ENCODE peak calls at places on chromosomes 13 and 19, in six cellular contexts. J, B, E, W, X and S are unnamed samples.

GRCh38 chr13:93224545-93224944 is 2.1 kb upstream of the GPC6 start:
- DNase-seq in E (no peak), X (no peak), B (no peak), J (no peak), W (no peak), S (no peak)

GRCh38 chr13:45393941-45394570 is 24.1 kb downstream of the SLC25A30 start:
- DNase-seq in B (no peak), E (peak), J (no peak), W (no peak), X (no peak), S (peak)

GRCh38 chr19:7575426-7576040 is 20.1 kb upstream of the CAMSAP3 start:
- DNase-seq in W (no peak), J (no peak), E (no peak), X (no peak), B (no peak), S (no peak)

GRCh38 chr13:33787051-33787591 is 30.8 kb upstream of the RFC3 start:
- DNase-seq in J (peak), X (no peak), E (peak), W (peak), B (no peak), S (no peak)

GRCh38 chr19:53991224-53992113 is at the start of gene CACNG6:
- DNase-seq in E (no peak), X (peak), J (no peak), W (no peak), B (no peak), S (no peak)

GRCh38 chr19:47569331-47569730 is 3.6 kb downstream of the ZNF541 start:
- DNase-seq in B (no peak), W (no peak), E (no peak), X (no peak), J (no peak), S (no peak)

GRCh38 chr19:55269299-55269698 is 10.5 kb upstream of the PPP6R1 start:
- DNase-seq in B (no peak), E (no peak), J (no peak), W (no peak), X (no peak), S (no peak)

GRCh38 chr19:34336781-34337271 is 28.2 kb upstream of the GPI start:
- DNase-seq in J (peak), B (peak), X (peak), W (no peak), E (no peak), S (no peak)

GRCh38 chr19:18021121-18021755 is 13.3 kb downstream of the ARRDC2 start:
- DNase-seq in X (no peak), J (no peak), W (no peak), E (no peak), B (peak), S (no peak)

GRCh38 chr13:75744127-75744526 is 108.0 kb downstream of the LMO7 start:
- DNase-seq in J (no peak), W (no peak), X (no peak), E (no peak), B (no peak), S (no peak)

GRCh38 chr19:43934055-43934984 is 762 bp downstream of the ZNF45 start:
- DNase-seq in E (no peak), X (no peak), J (no peak), B (no peak), W (no peak), S (peak)

GRCh38 chr19:41577144-41577830 is 1.3 kb downstream of the CEACAM21 start:
- DNase-seq in J (no peak), B (no peak), E (no peak), X (no peak), W (no peak), S (no peak)

GRCh38 chr19:33461256-33462111 is 60.1 kb downstream of the PEPD start:
- DNase-seq in X (no peak), J (no peak), W (no peak), B (no peak), E (no peak), S (no peak)

GRCh38 chr13:113203507-113204377 is 4.7 kb downstream of the PCID2 start:
- DNase-seq in E (no peak), W (no peak), B (no peak), X (no peak), J (no peak), S (no peak)

GRCh38 chr19:39057615-39058014 is 25.3 kb upstream of the FBXO27 start:
- DNase-seq in B (no peak), X (no peak), E (no peak), J (no peak), W (no peak), S (no peak)

GRCh38 chr19:54164369-54165068 is 5.0 kb upstream of the LENG1 start:
- DNase-seq in W (no peak), X (peak), J (peak), E (no peak), B (peak), S (no peak)

GRCh38 chr13:84571264-84571663 is 689.0 kb upstream of the SLITRK1 start:
- DNase-seq in W (no peak), J (no peak), B (no peak), E (no peak), X (no peak), S (no peak)

GRCh38 chr19:8069116-8069973 is 16.8 kb downstream of the CCL25 start:
- DNase-seq in W (peak), E (peak), X (peak), B (no peak), J (no peak), S (no peak)

GRCh38 chr13:85497652-85498051 is 301.6 kb downstream of the SLITRK6 start:
- DNase-seq in W (no peak), J (no peak), X (no peak), E (no peak), B (no peak), S (no peak)

GRCh38 chr19:6744381-6745288 is 5.2 kb downstream of the TRIP10 start:
- DNase-seq in E (no peak), B (no peak), X (no peak), J (no peak), W (no peak), S (peak)

GRCh38 chr19:15249912-15250634 is 17.8 kb upstream of the EPHX3 start:
- DNase-seq in B (no peak), J (no peak), W (no peak), X (no peak), E (no peak), S (no peak)

GRCh38 chr13:111174377-111174776 is 59.3 kb downstream of the ARHGEF7 start:
- DNase-seq in X (no peak), E (no peak), W (no peak), B (no peak), J (no peak), S (no peak)

GRCh38 chr13:44309771-44310767 is 63.6 kb upstream of the SERP2 start:
- DNase-seq in B (no peak), E (peak), J (no peak), W (no peak), X (no peak), S (no peak)

GRCh38 chr19:30669329-30670010 is 297.3 kb downstream of the ZNF536 start:
- DNase-seq in J (no peak), E (no peak), W (no peak), B (no peak), X (peak), S (peak)

GRCh38 chr13:102839462-102839861 is 6.4 kb upstream of the ERCC5 start:
- DNase-seq in E (no peak), X (no peak), J (no peak), B (no peak), W (no peak), S (no peak)

GRCh38 chr13:25372275-25373081 is 704 bp downstream of the ATP8A2 start:
- DNase-seq in J (no peak), W (no peak), X (peak), E (peak), B (no peak), S (peak)

GRCh38 chr19:58033741-58034475 is at the start of gene ZSCAN1:
- DNase-seq in X (peak), J (peak), B (no peak), E (peak), W (no peak), S (peak)